ENCODE peak calls at places on chromosomes 4 and X, in eight cellular contexts. K, V, D, T, J, O, G and L are unnamed samples.

GRCh38 chrX:26915064-26915463 is 548.1 kb downstream of the PPP4R3C start:
- DNase-seq in K (no peak), V (no peak), D (no peak), T (no peak), J (no peak), O (no peak), G (no peak), L (no peak)

GRCh38 chr4:125836597-125837195 is 521.9 kb downstream of the FAT4 start:
- DNase-seq in K (no peak), V (peak; percentile 57), D (no peak), T (no peak), J (no peak), O (no peak), G (no peak), L (no peak)

GRCh38 chrX:116490091-116490490 is 27.3 kb upstream of the CT83 start:
- DNase-seq in K (no peak), V (no peak), D (no peak), T (no peak), J (no peak), O (no peak), G (peak; percentile 0), L (no peak)

GRCh38 chr4:16677545-16677944 is 220.9 kb downstream of the LDB2 start:
- DNase-seq in K (no peak), V (peak; percentile 46), D (no peak), T (no peak), J (no peak), O (no peak), G (no peak), L (no peak)

GRCh38 chrX:38717871-38718270 is 83.4 kb upstream of the MID1IP1 start:
- DNase-seq in K (peak; percentile 15), V (peak; percentile 20), D (peak; percentile 56), T (no peak), J (peak; percentile 7), O (no peak), G (peak; percentile 26), L (no peak)

GRCh38 chr4:8537041-8537461 is 43.1 kb upstream of the GPR78 start:
- DNase-seq in K (peak; percentile 76), V (peak; percentile 90), D (no peak), T (peak; percentile 30), J (peak; percentile 73), O (peak; percentile 14), G (no peak), L (peak; percentile 64)

GRCh38 chr4:37594095-37594494 is 92.1 kb downstream of the RELL1 start:
- DNase-seq in K (no peak), V (no peak), D (no peak), T (no peak), J (no peak), O (no peak), G (no peak), L (no peak)

GRCh38 chrX:78330068-78330467 is 2.7 kb upstream of the CYSLTR1 start:
- DNase-seq in K (no peak), V (no peak), D (no peak), T (no peak), J (no peak), O (no peak), G (no peak), L (no peak)

GRCh38 chrX:71095971-71096701 is 485 bp downstream of the FOXO4 start:
- DNase-seq in K (no peak), V (peak; percentile 30), D (no peak), T (no peak), J (no peak), O (no peak), G (no peak), L (no peak)

GRCh38 chrX:131288738-131289511 is at the start of gene IGSF1:
- DNase-seq in K (peak; percentile 79), V (no peak), D (peak; percentile 80), T (peak; percentile 26), J (peak; percentile 60), O (no peak), G (no peak), L (peak; percentile 34)

GRCh38 chr4:80367737-80368136 is 32.2 kb downstream of the CFAP299 start:
- DNase-seq in K (no peak), V (peak; percentile 65), D (no peak), T (no peak), J (no peak), O (no peak), G (no peak), L (no peak)

GRCh38 chr4:41437264-41437566 is 100.7 kb upstream of the LIMCH1 start:
- DNase-seq in K (no peak), V (no peak), D (no peak), T (no peak), J (no peak), O (no peak), G (no peak), L (no peak)

GRCh38 chr4:56227301-56227835 is 159.9 kb downstream of the AASDH start:
- DNase-seq in K (no peak), V (no peak), D (no peak), T (no peak), J (no peak), O (no peak), G (no peak), L (no peak)

GRCh38 chr4:69025191-69025998 is 70.9 kb upstream of the UGT2B7 start:
- DNase-seq in K (no peak), V (no peak), D (peak; percentile 77), T (no peak), J (peak; percentile 41), O (no peak), G (peak; percentile 1), L (peak; percentile 17)

GRCh38 chrX:25144043-25144940 is 128.5 kb upstream of the ARX start:
- DNase-seq in K (peak; percentile 80), V (peak; percentile 64), D (peak; percentile 68), T (peak; percentile 42), J (peak; percentile 90), O (no peak), G (peak; percentile 29), L (peak; percentile 54)

GRCh38 chrX:31232506-31232905 is 160.7 kb upstream of the FTHL17 start:
- DNase-seq in K (no peak), V (no peak), D (peak; percentile 19), T (no peak), J (no peak), O (no peak), G (peak; percentile 51), L (no peak)

GRCh38 chr4:153781717-153782416 is 7.0 kb downstream of the SFRP2 start:
- DNase-seq in K (no peak), V (peak; percentile 16), D (peak; percentile 55), T (no peak), J (no peak), O (no peak), G (no peak), L (no peak)

GRCh38 chrX:25726539-25726938 is 411.6 kb upstream of the MAGEB18 start:
- DNase-seq in K (no peak), V (no peak), D (no peak), T (no peak), J (peak; percentile 3), O (no peak), G (no peak), L (peak; percentile 43)

GRCh38 chr4:140239311-140239710 is 85.3 kb upstream of the MAML3 start:
- DNase-seq in K (no peak), V (no peak), D (no peak), T (no peak), J (no peak), O (no peak), G (no peak), L (no peak)

GRCh38 chr4:156998500-156999174 is 27.0 kb upstream of the PDGFC start:
- DNase-seq in K (no peak), V (no peak), D (no peak), T (no peak), J (no peak), O (no peak), G (no peak), L (no peak)
- H3K27ac ChIP-seq in K (no peak overlapping the region), V (peak overlapping the region; percentile 67), D (no peak overlapping the region), T (no peak overlapping the region), J (peak overlapping the region; percentile 1), O (peak overlapping the region; percentile 24), G (no peak overlapping the region), L (peak overlapping the region; percentile 43)

GRCh38 chr4:93852680-93853079 is 24.1 kb downstream of the ATOH1 start:
- DNase-seq in K (no peak), V (no peak), D (no peak), T (no peak), J (no peak), O (no peak), G (no peak), L (no peak)

DNA sequence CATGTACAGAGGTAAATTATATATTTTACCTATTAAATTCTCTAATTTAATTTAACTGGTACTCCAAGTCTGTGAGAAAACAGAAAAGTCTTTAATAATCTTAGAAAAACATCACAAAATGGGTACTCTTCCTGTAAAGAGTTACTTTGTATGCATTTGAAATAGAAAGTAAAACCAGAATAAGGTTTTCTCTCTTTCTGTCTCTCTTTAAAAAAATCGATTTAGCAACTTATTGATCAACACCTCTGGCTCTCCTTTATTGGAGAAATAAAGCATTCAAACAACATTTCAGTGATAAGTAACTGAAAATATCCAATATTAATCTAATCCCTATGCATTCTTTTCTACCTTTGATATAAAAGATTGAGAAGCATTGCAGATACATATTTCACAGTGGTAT is 27.4 kb downstream of the ATOH1 start:
- DNase-seq in K (no peak), V (no peak), D (no peak), T (no peak), J (no peak), O (no peak), G (no peak), L (no peak)
- TF ChIP-seq CTCF in K (no peak), V (no peak), D (no peak), T (no peak), J (no peak), O (no peak), G (no peak), L (no peak)

GRCh38 chr4:76204936-76205335 is 8.7 kb downstream of the SCARB2 start:
- DNase-seq in K (no peak), V (no peak), D (no peak), T (no peak), J (no peak), O (no peak), G (no peak), L (no peak)
- H3K4me1 ChIP-seq in K (peaks cover 26% of the 10 kb centered on the region), V (peaks cover 24% of the 10 kb centered on the region), D (peaks cover 6% of the 10 kb centered on the region), T (peaks cover 95% of the 10 kb centered on the region), J (peaks cover 54% of the 10 kb centered on the region), O (peaks cover 69% of the 10 kb centered on the region), G (peaks cover 4% of the 10 kb centered on the region), L (peaks cover 87% of the 10 kb centered on the region)

GRCh38 chr4:118898221-118898620 is 9.6 kb downstream of the SYNPO2 start:
- DNase-seq in K (no peak), V (no peak), D (no peak), T (no peak), J (no peak), O (no peak), G (no peak), L (no peak)
- H3K27ac ChIP-seq in K (peak overlapping the region; percentile 82), V (no peak overlapping the region), D (no peak overlapping the region), T (peak overlapping the region; percentile 88), J (no peak overlapping the region), O (peak overlapping the region; percentile 55), G (no peak overlapping the region), L (no peak overlapping the region)

GRCh38 chrX:114615765-114616164 is 31.9 kb downstream of the HTR2C start:
- DNase-seq in K (no peak), V (no peak), D (no peak), T (no peak), J (no peak), O (no peak), G (no peak), L (no peak)

DNA sequence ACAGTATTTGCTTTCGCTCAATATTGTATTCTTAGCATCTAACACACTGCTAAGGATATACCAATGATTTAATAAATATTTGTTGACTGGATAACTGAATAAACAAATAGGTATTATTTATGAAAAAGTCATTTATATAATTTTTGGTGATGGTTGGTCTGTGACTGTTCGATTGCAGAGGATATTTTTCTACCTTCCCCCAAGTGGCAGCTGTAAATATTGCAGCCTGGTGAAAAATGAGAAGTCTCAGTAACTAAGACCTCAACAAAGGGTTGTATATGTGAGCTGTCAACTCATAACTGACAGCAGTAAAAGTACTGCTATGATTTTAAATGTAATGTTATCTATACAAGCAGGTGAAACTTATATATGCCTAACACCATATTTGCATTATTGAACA is 36.0 kb downstream of the HTR2C start:
- DNase-seq in K (no peak), V (no peak), D (peak; percentile 6), T (no peak), J (peak; percentile 18), O (no peak), G (no peak), L (no peak)
- TF ChIP-seq CTCF in K (no peak), V (peak; percentile 25), D (peak; percentile 31), T (peak; percentile 23), J (peak; percentile 49), O (peak; percentile 16), G (peak; percentile 53), L (peak; percentile 45)